ENCODE peak calls at places on chromosome 1, in nine cellular contexts. One of them, this sample, is unnamed.

GRCh38 chr1:178774263-178774662 is 49.2 kb downstream of the RALGPS2 start:
- DNase-seq in stomach: no peak
- DNase-seq in SK-N-SH: peak; percentile 22
- DNase-seq in transverse colon: no peak
- DNase-seq in A549: no peak
- DNase-seq in ovary: no peak
- DNase-seq in tibial nerve: no peak
- DNase-seq in K562: no peak
- DNase-seq in esophagus muscularis mucosa: no peak
- DNase-seq in this sample: no peak

GRCh38 chr1:112358798-112359408 is 37.1 kb upstream of the CTTNBP2NL start:
- DNase-seq in tibial nerve: peak; percentile 71
- DNase-seq in stomach: peak; percentile 64
- DNase-seq in transverse colon: peak; percentile 81
- DNase-seq in A549: peak; percentile 23
- DNase-seq in SK-N-SH: peak; percentile 56
- DNase-seq in K562: peak; percentile 54
- DNase-seq in esophagus muscularis mucosa: peak; percentile 95
- DNase-seq in ovary: peak; percentile 47
- DNase-seq in this sample: peak; percentile 93

GRCh38 chr1:32886012-32886827 is at the start of gene HPCA:
- DNase-seq in SK-N-SH: peak; percentile 76
- DNase-seq in stomach: peak; percentile 61
- DNase-seq in K562: peak; percentile 96
- DNase-seq in esophagus muscularis mucosa: no peak
- DNase-seq in ovary: peak; percentile 65
- DNase-seq in A549: peak; percentile 38
- DNase-seq in transverse colon: peak; percentile 72
- DNase-seq in tibial nerve: no peak
- DNase-seq in this sample: no peak

GRCh38 chr1:79791488-79792211 is 785.1 kb upstream of the ADGRL4 start:
- DNase-seq in SK-N-SH: no peak
- DNase-seq in tibial nerve: no peak
- DNase-seq in K562: no peak
- DNase-seq in esophagus muscularis mucosa: no peak
- DNase-seq in stomach: no peak
- DNase-seq in transverse colon: no peak
- DNase-seq in ovary: no peak
- DNase-seq in A549: no peak
- DNase-seq in this sample: no peak

GRCh38 chr1:215252164-215252563 is 169.6 kb downstream of the KCNK2 start:
- DNase-seq in tibial nerve: no peak
- DNase-seq in K562: no peak
- DNase-seq in ovary: no peak
- DNase-seq in A549: no peak
- DNase-seq in esophagus muscularis mucosa: no peak
- DNase-seq in SK-N-SH: no peak
- DNase-seq in stomach: no peak
- DNase-seq in transverse colon: no peak
- DNase-seq in this sample: no peak

GRCh38 chr1:230186003-230186863 is 119.2 kb downstream of the GALNT2 start:
- DNase-seq in esophagus muscularis mucosa: peak; percentile 92
- DNase-seq in transverse colon: peak; percentile 74
- DNase-seq in tibial nerve: no peak
- DNase-seq in ovary: no peak
- DNase-seq in K562: no peak
- DNase-seq in A549: peak; percentile 87
- DNase-seq in SK-N-SH: no peak
- DNase-seq in stomach: peak; percentile 69
- DNase-seq in this sample: peak; percentile 85

GRCh38 chr1:39266269-39266668 is 61.8 kb downstream of the MACF1 start:
- DNase-seq in SK-N-SH: no peak
- DNase-seq in K562: no peak
- DNase-seq in A549: no peak
- DNase-seq in transverse colon: no peak
- DNase-seq in ovary: no peak
- DNase-seq in tibial nerve: no peak
- DNase-seq in stomach: no peak
- DNase-seq in esophagus muscularis mucosa: no peak
- DNase-seq in this sample: no peak

GRCh38 chr1:29687601-29688244 is 451.4 kb downstream of the PTPRU start:
- DNase-seq in tibial nerve: no peak
- DNase-seq in stomach: no peak
- DNase-seq in SK-N-SH: peak; percentile 80
- DNase-seq in transverse colon: no peak
- DNase-seq in A549: no peak
- DNase-seq in esophagus muscularis mucosa: no peak
- DNase-seq in K562: no peak
- DNase-seq in ovary: no peak
- DNase-seq in this sample: peak; percentile 15

GRCh38 chr1:201748331-201748730 is 80.6 kb upstream of the IPO9 start:
- DNase-seq in K562: no peak
- DNase-seq in A549: no peak
- DNase-seq in SK-N-SH: no peak
- DNase-seq in tibial nerve: no peak
- DNase-seq in esophagus muscularis mucosa: no peak
- DNase-seq in stomach: no peak
- DNase-seq in transverse colon: no peak
- DNase-seq in ovary: no peak
- DNase-seq in this sample: no peak

GRCh38 chr1:60747321-60747720 is 335.0 kb upstream of the NFIA start:
- DNase-seq in stomach: no peak
- DNase-seq in tibial nerve: no peak
- DNase-seq in ovary: no peak
- DNase-seq in transverse colon: no peak
- DNase-seq in esophagus muscularis mucosa: no peak
- DNase-seq in SK-N-SH: no peak
- DNase-seq in A549: no peak
- DNase-seq in K562: no peak
- DNase-seq in this sample: no peak

GRCh38 chr1:60745444-60745843 is 336.9 kb upstream of the NFIA start:
- DNase-seq in esophagus muscularis mucosa: no peak
- DNase-seq in SK-N-SH: peak; percentile 42
- DNase-seq in K562: no peak
- DNase-seq in ovary: no peak
- DNase-seq in stomach: no peak
- DNase-seq in tibial nerve: no peak
- DNase-seq in A549: no peak
- DNase-seq in transverse colon: no peak
- DNase-seq in this sample: no peak

GRCh38 chr1:60746278-60746761 is 336.0 kb upstream of the NFIA start:
- DNase-seq in SK-N-SH: peak; percentile 70
- DNase-seq in ovary: no peak
- DNase-seq in K562: no peak
- DNase-seq in transverse colon: no peak
- DNase-seq in A549: no peak
- DNase-seq in esophagus muscularis mucosa: no peak
- DNase-seq in stomach: no peak
- DNase-seq in tibial nerve: no peak
- DNase-seq in this sample: no peak
- TF ChIP-seq EP300 in SK-N-SH: no peak
- TF ChIP-seq EP300 in ovary: no peak
- TF ChIP-seq EP300 in K562: no peak
- TF ChIP-seq EP300 in transverse colon: no peak
- TF ChIP-seq EP300 in A549: no peak
- TF ChIP-seq EP300 in esophagus muscularis mucosa: no peak
- TF ChIP-seq EP300 in stomach: no peak
- TF ChIP-seq EP300 in tibial nerve: no peak
- TF ChIP-seq EP300 in this sample: no peak

GRCh38 chr1:110618668-110619067 is 12.5 kb upstream of the KCNA2 start:
- DNase-seq in SK-N-SH: no peak
- DNase-seq in esophagus muscularis mucosa: no peak
- DNase-seq in tibial nerve: no peak
- DNase-seq in A549: no peak
- DNase-seq in K562: no peak
- DNase-seq in transverse colon: no peak
- DNase-seq in stomach: no peak
- DNase-seq in ovary: no peak
- DNase-seq in this sample: no peak

GRCh38 chr1:110617116-110617515 is 11.0 kb upstream of the KCNA2 start:
- DNase-seq in esophagus muscularis mucosa: no peak
- DNase-seq in tibial nerve: no peak
- DNase-seq in ovary: no peak
- DNase-seq in K562: no peak
- DNase-seq in transverse colon: no peak
- DNase-seq in SK-N-SH: no peak
- DNase-seq in stomach: no peak
- DNase-seq in A549: no peak
- DNase-seq in this sample: peak; percentile 20

GRCh38 chr1:110615548-110616130 is 9.5 kb upstream of the KCNA2 start:
- DNase-seq in SK-N-SH: peak; percentile 78
- DNase-seq in transverse colon: peak; percentile 67
- DNase-seq in esophagus muscularis mucosa: no peak
- DNase-seq in A549: peak; percentile 65
- DNase-seq in tibial nerve: peak; percentile 33
- DNase-seq in stomach: peak; percentile 68
- DNase-seq in ovary: peak; percentile 50
- DNase-seq in K562: peak; percentile 67
- DNase-seq in this sample: peak; percentile 67

GRCh38 chr1:110617589-110617988 is 11.4 kb upstream of the KCNA2 start:
- DNase-seq in K562: no peak
- DNase-seq in stomach: no peak
- DNase-seq in transverse colon: no peak
- DNase-seq in tibial nerve: no peak
- DNase-seq in SK-N-SH: no peak
- DNase-seq in esophagus muscularis mucosa: no peak
- DNase-seq in ovary: no peak
- DNase-seq in A549: no peak
- DNase-seq in this sample: peak; percentile 50

GRCh38 chr1:110616587-110616986 is 10.4 kb upstream of the KCNA2 start:
- DNase-seq in K562: peak; percentile 76
- DNase-seq in esophagus muscularis mucosa: no peak
- DNase-seq in transverse colon: no peak
- DNase-seq in A549: no peak
- DNase-seq in ovary: no peak
- DNase-seq in SK-N-SH: no peak
- DNase-seq in stomach: peak; percentile 29
- DNase-seq in tibial nerve: no peak
- DNase-seq in this sample: peak; percentile 40
- TF ChIP-seq EP300 in K562: peak; percentile 47
- TF ChIP-seq EP300 in esophagus muscularis mucosa: no peak
- TF ChIP-seq EP300 in transverse colon: no peak
- TF ChIP-seq EP300 in A549: no peak
- TF ChIP-seq EP300 in ovary: no peak
- TF ChIP-seq EP300 in SK-N-SH: no peak
- TF ChIP-seq EP300 in stomach: no peak
- TF ChIP-seq EP300 in tibial nerve: no peak
- TF ChIP-seq EP300 in this sample: no peak

GRCh38 chr1:52102336-52103013 is 39.4 kb upstream of the ZFYVE9 start:
- DNase-seq in ovary: no peak
- DNase-seq in K562: no peak
- DNase-seq in transverse colon: no peak
- DNase-seq in A549: no peak
- DNase-seq in stomach: no peak
- DNase-seq in esophagus muscularis mucosa: no peak
- DNase-seq in tibial nerve: no peak
- DNase-seq in SK-N-SH: no peak
- DNase-seq in this sample: no peak

DNA sequence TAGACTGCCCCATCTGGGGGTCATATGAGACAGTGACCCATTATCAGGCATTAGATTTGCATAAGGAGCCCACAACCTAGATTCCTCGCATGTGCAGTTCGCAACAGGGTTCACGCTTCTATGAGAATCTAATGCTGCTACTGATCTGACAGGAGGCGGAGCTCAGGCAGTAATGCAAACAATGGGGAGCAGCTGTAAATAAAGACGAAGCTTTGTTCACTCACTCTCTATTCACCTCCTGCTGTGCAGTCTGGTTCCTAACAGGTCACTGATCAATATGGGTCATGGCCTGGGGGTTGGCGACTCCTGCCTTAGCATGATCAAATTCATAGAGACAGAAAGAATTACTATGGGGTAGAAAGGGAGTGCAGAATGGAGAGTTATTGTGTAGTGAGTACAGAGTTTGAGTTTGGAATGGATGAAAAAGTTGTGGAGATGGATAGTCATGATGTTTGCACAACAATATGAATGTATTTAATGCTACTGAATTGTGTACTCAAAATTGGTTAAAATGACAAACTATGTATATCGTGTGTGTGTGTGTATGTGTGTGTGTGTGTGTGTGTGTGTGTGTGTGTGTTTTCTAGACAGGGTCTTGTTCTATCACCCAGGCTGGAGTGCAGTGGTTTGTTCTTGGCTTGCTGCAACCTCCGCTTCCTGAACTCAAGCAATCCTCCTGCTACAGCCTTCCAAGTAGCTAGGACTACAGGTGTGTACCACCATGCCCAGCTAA is 42.2 kb downstream of the BTF3L4 start:
- DNase-seq in tibial nerve: no peak
- DNase-seq in esophagus muscularis mucosa: no peak
- DNase-seq in stomach: no peak
- DNase-seq in transverse colon: no peak
- DNase-seq in ovary: no peak
- DNase-seq in K562: no peak
- DNase-seq in A549: no peak
- DNase-seq in SK-N-SH: no peak
- DNase-seq in this sample: no peak
- TF ChIP-seq EP300 in tibial nerve: no peak
- TF ChIP-seq EP300 in esophagus muscularis mucosa: no peak
- TF ChIP-seq EP300 in stomach: no peak
- TF ChIP-seq EP300 in transverse colon: no peak
- TF ChIP-seq EP300 in ovary: no peak
- TF ChIP-seq EP300 in K562: no peak
- TF ChIP-seq EP300 in A549: no peak
- TF ChIP-seq EP300 in SK-N-SH: no peak
- TF ChIP-seq EP300 in this sample: no peak

GRCh38 chr1:240014051-240014450 is 77.6 kb upstream of the FMN2 start:
- DNase-seq in tibial nerve: no peak
- DNase-seq in ovary: no peak
- DNase-seq in SK-N-SH: peak; percentile 45
- DNase-seq in stomach: no peak
- DNase-seq in K562: no peak
- DNase-seq in esophagus muscularis mucosa: no peak
- DNase-seq in A549: no peak
- DNase-seq in transverse colon: no peak
- DNase-seq in this sample: no peak

GRCh38 chr1:240020871-240021270 is 70.8 kb upstream of the FMN2 start:
- DNase-seq in SK-N-SH: no peak
- DNase-seq in stomach: no peak
- DNase-seq in tibial nerve: no peak
- DNase-seq in ovary: no peak
- DNase-seq in transverse colon: no peak
- DNase-seq in A549: no peak
- DNase-seq in K562: no peak
- DNase-seq in esophagus muscularis mucosa: no peak
- DNase-seq in this sample: no peak

GRCh38 chr1:240021709-240022108 is 70.0 kb upstream of the FMN2 start:
- DNase-seq in tibial nerve: no peak
- DNase-seq in transverse colon: no peak
- DNase-seq in stomach: no peak
- DNase-seq in K562: no peak
- DNase-seq in ovary: no peak
- DNase-seq in SK-N-SH: no peak
- DNase-seq in A549: no peak
- DNase-seq in esophagus muscularis mucosa: no peak
- DNase-seq in this sample: no peak

GRCh38 chr1:240019524-240019923 is 72.2 kb upstream of the FMN2 start:
- DNase-seq in SK-N-SH: no peak
- DNase-seq in esophagus muscularis mucosa: no peak
- DNase-seq in stomach: no peak
- DNase-seq in ovary: no peak
- DNase-seq in A549: no peak
- DNase-seq in K562: no peak
- DNase-seq in tibial nerve: no peak
- DNase-seq in transverse colon: no peak
- DNase-seq in this sample: no peak

GRCh38 chr1:240018617-240019016 is 73.1 kb upstream of the FMN2 start:
- DNase-seq in SK-N-SH: no peak
- DNase-seq in esophagus muscularis mucosa: no peak
- DNase-seq in tibial nerve: no peak
- DNase-seq in stomach: no peak
- DNase-seq in ovary: no peak
- DNase-seq in transverse colon: no peak
- DNase-seq in A549: no peak
- DNase-seq in K562: no peak
- DNase-seq in this sample: no peak
- TF ChIP-seq EP300 in SK-N-SH: no peak
- TF ChIP-seq EP300 in esophagus muscularis mucosa: no peak
- TF ChIP-seq EP300 in tibial nerve: no peak
- TF ChIP-seq EP300 in stomach: no peak
- TF ChIP-seq EP300 in ovary: no peak
- TF ChIP-seq EP300 in transverse colon: no peak
- TF ChIP-seq EP300 in A549: no peak
- TF ChIP-seq EP300 in K562: no peak
- TF ChIP-seq EP300 in this sample: no peak

This sample was measured in sigmoid colon.